ENCODE peak calls at places on chromosome 20, in nine cellular contexts. F is neuronal stem cell; N is skeletal muscle cell; L is M059J; X is pons; P is stimulated activated CD8-positive, alpha-beta memory T cell treated with anti-CD3 and anti-CD28 coated beads, Interleukin-4, amount 100 ng/mL, for 1 hour; U is Caco-2; V is SW480; S is foreskin fibroblast. Q is an unnamed sample.

GRCh38 chr20:7843613-7844012 is 96.6 kb downstream of the HAO1 start:
- DNase-seq in U (no peak), N (peak), V (no peak), L (no peak), P (no peak), S (peak), F (no peak), X (no peak), Q (no peak)

GRCh38 chr20:45037050-45037449 is 63.9 kb downstream of the KCNS1 start:
- DNase-seq in S (peak), X (peak), P (no peak), U (no peak), N (no peak), L (peak), V (no peak), F (no peak), Q (no peak)

GRCh38 chr20:8964944-8965562 is 103.8 kb upstream of the PLCB4 start:
- DNase-seq in V (no peak), P (no peak), U (no peak), F (no peak), S (no peak), L (peak), N (no peak), X (no peak), Q (no peak)

GRCh38 chr20:11473971-11474370 is 443.7 kb upstream of the BTBD3 start:
- DNase-seq in S (no peak), X (no peak), F (no peak), V (no peak), P (no peak), U (no peak), N (no peak), L (peak), Q (no peak)

GRCh38 chr20:1945134-1945618 is 48.7 kb downstream of the PDYN start:
- DNase-seq in P (no peak), F (no peak), S (no peak), V (no peak), L (no peak), X (peak), U (no peak), N (no peak), Q (no peak)

GRCh38 chr20:4165984-4166725 is 150.8 kb upstream of the RNF24 start:
- DNase-seq in P (no peak), V (no peak), L (no peak), X (no peak), U (no peak), N (no peak), S (no peak), F (no peak), Q (no peak)

GRCh38 chr20:58677205-58677604 is 15.4 kb upstream of the NPEPL1 start:
- DNase-seq in S (no peak), X (no peak), F (no peak), V (no peak), P (no peak), L (no peak), U (no peak), N (no peak), Q (no peak)

GRCh38 chr20:2578430-2579192 is 42.2 kb downstream of the TMC2 start:
- DNase-seq in P (no peak), S (no peak), F (no peak), X (no peak), V (no peak), N (no peak), U (no peak), L (no peak), Q (no peak)

GRCh38 chr20:63626424-63627128 is at the start of gene GMEB2:
- DNase-seq in F (no peak), L (no peak), P (no peak), N (peak), X (peak), V (peak), U (peak), S (peak), Q (peak)

GRCh38 chr20:40776702-40777457 is 87.8 kb upstream of the MAFB start:
- DNase-seq in V (no peak), N (no peak), L (no peak), F (no peak), S (peak), X (no peak), U (no peak), P (no peak), Q (no peak)

GRCh38 chr20:57594092-57594911 is 25.9 kb downstream of the ZBP1 start:
- DNase-seq in P (no peak), L (peak), N (no peak), V (peak), S (peak), U (peak), F (peak), X (no peak), Q (peak)

GRCh38 chr20:1330075-1330830 is 1.3 kb upstream of the SDCBP2 start:
- DNase-seq in U (no peak), S (no peak), V (no peak), P (no peak), X (peak), L (no peak), F (no peak), N (no peak), Q (no peak)

GRCh38 chr20:51955756-51956155 is 153.4 kb upstream of the SALL4 start:
- DNase-seq in P (no peak), F (no peak), L (peak), X (no peak), N (no peak), U (no peak), V (no peak), S (peak), Q (no peak)

GRCh38 chr20:47360207-47360488 is 3.6 kb upstream of the ZMYND8 start:
- DNase-seq in F (no peak), S (peak), P (no peak), U (peak), N (peak), L (peak), V (peak), X (peak), Q (no peak)